ENCODE peak calls at places on chromosomes 13 and 19, in six cellular contexts. A, L, F, X, I and G are unnamed samples.

GRCh38 chr19:18013621-18014111 is 5.7 kb downstream of the ARRDC2 start:
- DNase-seq in A (no peak), L (no peak), F (no peak), X (no peak), I (no peak), G (no peak)

GRCh38 chr13:52112606-52113005 is 16.3 kb downstream of the NEK5 start:
- DNase-seq in A (no peak), L (no peak), F (no peak), X (no peak), I (no peak), G (no peak)

GRCh38 chr19:27753622-27754021 is 1459.3 kb downstream of the UQCRFS1 start:
- DNase-seq in A (no peak), L (no peak), F (no peak), X (no peak), I (no peak), G (no peak)

GRCh38 chr19:13260883-13261653 is 110.9 kb downstream of the IER2 start:
- DNase-seq in A (no peak), L (no peak), F (peak), X (no peak), I (no peak), G (peak)

GRCh38 chr19:9673912-9674668 is 810 bp downstream of the ZNF562 start:
- DNase-seq in A (no peak), L (no peak), F (peak), X (no peak), I (no peak), G (peak)

GRCh38 chr13:40564342-40564997 is 102.0 kb downstream of the FOXO1 start:
- DNase-seq in A (no peak), L (no peak), F (no peak), X (no peak), I (no peak), G (no peak)

GRCh38 chr19:4304509-4305252 is at the start of gene FSD1:
- DNase-seq in A (peak), L (peak), F (peak), X (peak), I (peak), G (no peak)

GRCh38 chr13:29859971-29860370 is 9.6 kb upstream of the UBL3 start:
- DNase-seq in A (no peak), L (no peak), F (peak), X (no peak), I (no peak), G (peak)

GRCh38 chr19:49823472-49823871 is 5.4 kb downstream of the MED25 start:
- DNase-seq in A (peak), L (no peak), F (no peak), X (no peak), I (peak), G (no peak)

GRCh38 chr19:12774588-12775555 is at the start of gene HOOK2:
- DNase-seq in A (peak), L (no peak), F (no peak), X (no peak), I (peak), G (no peak)

GRCh38 chr13:32894589-32895001 is 121.6 kb upstream of the KL start:
- DNase-seq in A (no peak), L (no peak), F (peak), X (no peak), I (no peak), G (peak)

GRCh38 chr19:55206664-55207500 is 2.4 kb downstream of the PTPRH start:
- DNase-seq in A (peak), L (no peak), F (peak), X (peak), I (peak), G (peak)